ENCODE peak calls at places on chromosome 1, in seven cellular contexts. C, I, S, G, L, V and D are unnamed samples.

GRCh38 chr1:11893907-11894251 is 32.3 kb downstream of the KIAA2013 start:
- DNase-seq in G (peak), V (peak), I (peak), S (no peak), L (peak), C (peak), D (peak)

GRCh38 chr1:11333631-11334030 is 60.6 kb downstream of the UBIAD1 start:
- DNase-seq in L (no peak), I (no peak), C (no peak), S (no peak), V (no peak), G (no peak), D (no peak)

GRCh38 chr1:1988061-1988945 is 15.3 kb downstream of the CFAP74 start:
- DNase-seq in S (no peak), L (peak), C (no peak), I (no peak), V (no peak), G (no peak), D (no peak)

GRCh38 chr1:112894010-112894292 is 62.0 kb downstream of the SLC16A1 start:
- DNase-seq in C (no peak), V (no peak), S (no peak), I (no peak), L (no peak), G (no peak), D (no peak)

GRCh38 chr1:166489670-166490436 is 323.1 kb upstream of the FAM78B start:
- DNase-seq in V (no peak), C (peak), L (no peak), I (no peak), G (no peak), S (peak), D (peak)

GRCh38 chr1:214859647-214860046 is 222.9 kb upstream of the KCNK2 start:
- DNase-seq in G (no peak), V (no peak), I (no peak), L (peak), S (no peak), C (no peak), D (no peak)

GRCh38 chr1:7587726-7588456 is 183.2 kb upstream of the VAMP3 start:
- DNase-seq in G (no peak), V (no peak), I (no peak), S (no peak), C (no peak), L (peak), D (no peak)

GRCh38 chr1:86394416-86394815 is 1.7 kb downstream of the ODF2L start:
- DNase-seq in L (no peak), V (no peak), S (no peak), C (no peak), G (no peak), I (no peak), D (no peak)

GRCh38 chr1:199855580-199855979 is 171.9 kb upstream of the NR5A2 start:
- DNase-seq in S (no peak), L (no peak), I (no peak), V (no peak), C (no peak), G (no peak), D (no peak)

GRCh38 chr1:108117908-108118902 is 81.9 kb downstream of the SLC25A24 start:
- DNase-seq in L (peak), V (no peak), C (no peak), I (no peak), G (no peak), S (no peak), D (no peak)

GRCh38 chr1:236334893-236335545 is 53.3 kb upstream of the ERO1B start:
- DNase-seq in V (no peak), L (no peak), G (peak), S (no peak), I (no peak), C (no peak), D (no peak)

GRCh38 chr1:109794319-109795132 is 30.8 kb upstream of the EPS8L3 start:
- DNase-seq in C (no peak), L (no peak), S (no peak), G (no peak), I (no peak), V (no peak), D (peak)

GRCh38 chr1:245332513-245332912 is 177.7 kb downstream of the KIF26B start:
- DNase-seq in V (no peak), I (no peak), G (no peak), S (no peak), L (no peak), C (no peak), D (no peak)

GRCh38 chr1:116390195-116390594 is 17.2 kb downstream of the ATP1A1 start:
- DNase-seq in G (no peak), S (no peak), V (no peak), L (no peak), I (no peak), C (no peak), D (no peak)

GRCh38 chr1:59022799-59023198 is 239.0 kb upstream of the JUN start:
- DNase-seq in G (no peak), V (no peak), C (no peak), I (no peak), L (no peak), S (no peak), D (no peak)

GRCh38 chr1:230570724-230571390 is 71.4 kb upstream of the COG2 start:
- DNase-seq in C (no peak), I (no peak), L (no peak), G (no peak), V (no peak), S (no peak), D (no peak)

GRCh38 chr1:72780212-72780611 is 497.9 kb upstream of the NEGR1 start:
- DNase-seq in L (peak), V (no peak), S (no peak), C (no peak), G (no peak), I (no peak), D (no peak)

GRCh38 chr1:201495447-201496295 is 11.3 kb downstream of the CSRP1 start:
- DNase-seq in C (no peak), L (peak), G (no peak), V (no peak), S (no peak), I (no peak), D (peak)

GRCh38 chr1:43438576-43439120 is 15.1 kb downstream of the HYI start:
- DNase-seq in V (no peak), G (no peak), C (no peak), L (no peak), S (no peak), I (no peak), D (no peak)

GRCh38 chr1:226738421-226738994 is 574 bp downstream of the ITPKB start:
- DNase-seq in V (no peak), G (peak), S (no peak), L (peak), C (no peak), I (no peak), D (no peak)

GRCh38 chr1:205271277-205271676 is 43.5 kb downstream of the TMCC2 start:
- DNase-seq in I (no peak), C (no peak), S (no peak), G (no peak), V (no peak), L (no peak), D (no peak)

GRCh38 chr1:183804916-183805734 is at the start of gene RGL1:
- DNase-seq in C (no peak), I (peak), S (no peak), L (peak), G (peak), V (peak), D (peak)
- TF ChIP-seq TAF1 in C (no peak), I (peak), S (peak), L (peak), G (peak), V (no peak), D (no peak)

GRCh38 chr1:111602974-111603373 is 16.6 kb upstream of the RAP1A start:
- DNase-seq in G (no peak), V (no peak), I (no peak), C (no peak), S (no peak), L (no peak), D (no peak)

GRCh38 chr1:111604931-111605330 is 14.7 kb upstream of the RAP1A start:
- DNase-seq in L (no peak), I (no peak), V (no peak), S (no peak), G (no peak), C (no peak), D (no peak)

GRCh38 chr1:111603979-111604378 is 15.6 kb upstream of the RAP1A start:
- DNase-seq in I (no peak), V (no peak), S (no peak), C (no peak), G (no peak), L (no peak), D (no peak)

GRCh38 chr1:111602302-111602701 is 17.3 kb upstream of the RAP1A start:
- DNase-seq in V (no peak), S (no peak), C (no peak), G (no peak), L (no peak), I (no peak), D (no peak)

DNA sequence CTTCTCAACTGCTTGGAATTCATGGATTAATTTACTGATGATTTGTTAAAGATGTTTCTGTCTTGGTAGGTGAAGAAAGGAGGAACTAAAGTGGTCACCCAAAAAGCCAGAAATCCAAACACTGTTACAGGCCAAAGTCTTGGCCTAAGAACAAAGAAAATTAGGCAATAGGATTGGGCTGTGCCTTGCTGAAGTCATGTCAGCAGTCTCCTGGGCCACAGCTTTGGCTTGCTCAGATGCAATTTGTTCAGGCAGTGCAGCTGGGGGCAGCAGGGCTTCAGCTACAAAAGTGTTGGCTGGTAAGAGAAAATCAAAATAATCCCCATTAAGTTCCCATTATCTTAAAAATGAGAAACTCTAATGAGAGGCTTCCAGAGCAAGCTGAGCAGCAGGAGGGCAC is 14.0 kb upstream of the RAP1A start:
- DNase-seq in L (no peak), S (no peak), V (no peak), I (no peak), C (no peak), G (no peak), D (no peak)
- TF ChIP-seq TAF1 in L (no peak), S (no peak), V (no peak), I (no peak), C (no peak), G (no peak), D (no peak)

DNA sequence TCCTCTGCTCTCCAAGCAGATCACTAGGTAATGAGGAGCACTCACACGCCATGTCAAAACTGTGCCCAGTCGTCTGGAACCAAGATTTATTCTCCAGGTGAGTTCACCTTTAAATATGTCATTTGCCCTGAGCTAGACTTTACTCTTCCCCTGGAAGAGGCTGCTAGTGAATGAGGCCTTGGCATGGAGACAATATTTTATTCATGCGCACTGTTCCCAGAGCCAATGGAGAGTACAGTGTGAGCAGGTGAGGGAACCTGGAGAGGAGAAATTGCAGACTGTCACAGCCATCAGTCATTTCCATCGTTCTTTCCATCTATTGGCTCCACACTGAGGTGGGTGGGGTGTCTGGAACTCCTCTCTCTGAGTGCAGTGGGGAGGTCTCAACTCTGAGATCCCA is 333.6 kb downstream of the KCNH1 start:
- DNase-seq in I (no peak), L (no peak), G (no peak), C (no peak), S (no peak), V (no peak), D (no peak)
- TF ChIP-seq TAF1 in I (no peak), L (no peak), G (no peak), C (no peak), S (no peak), V (no peak), D (no peak)

GRCh38 chr1:218748071-218748470 is 402.9 kb downstream of the TGFB2 start:
- DNase-seq in L (no peak), V (no peak), I (no peak), C (no peak), G (no peak), S (no peak), D (no peak)
- TF ChIP-seq TAF1 in L (no peak), V (no peak), I (no peak), C (no peak), G (no peak), S (no peak), D (no peak)